ENCODE peak calls at places on chromosome 10, in nine cellular contexts. One of them, this sample, is unnamed. For H3K4me1, the result is how much of the 10 kb centered on the place peaks cover.

GRCh38 chr10:80474920-80475319 is 20.8 kb downstream of the TSPAN14 start:
- DNase-seq in astrocyte: no peak
- DNase-seq in colonic mucosa: no peak
- DNase-seq in heart right ventricle: no peak
- DNase-seq in stomach: no peak
- DNase-seq in spleen: no peak
- DNase-seq in HCT116: no peak
- DNase-seq in tibial nerve: no peak
- DNase-seq in upper lobe of left lung: no peak
- DNase-seq in this sample: no peak

GRCh38 chr10:116099031-116099430 is 174.0 kb downstream of the GFRA1 start:
- DNase-seq in astrocyte: no peak
- DNase-seq in colonic mucosa: no peak
- DNase-seq in heart right ventricle: no peak
- DNase-seq in stomach: no peak
- DNase-seq in spleen: no peak
- DNase-seq in HCT116: no peak
- DNase-seq in tibial nerve: no peak
- DNase-seq in upper lobe of left lung: no peak
- DNase-seq in this sample: no peak

GRCh38 chr10:114662651-114663217 is 4.7 kb upstream of the ABLIM1 start:
- DNase-seq in astrocyte: no peak
- DNase-seq in colonic mucosa: no peak
- DNase-seq in heart right ventricle: no peak
- DNase-seq in stomach: no peak
- DNase-seq in spleen: no peak
- DNase-seq in HCT116: no peak
- DNase-seq in tibial nerve: no peak
- DNase-seq in upper lobe of left lung: no peak
- DNase-seq in this sample: no peak

GRCh38 chr10:67603086-67603485 is 92.9 kb downstream of the CTNNA3 start:
- DNase-seq in astrocyte: no peak
- DNase-seq in colonic mucosa: no peak
- DNase-seq in heart right ventricle: no peak
- DNase-seq in stomach: no peak
- DNase-seq in spleen: no peak
- DNase-seq in HCT116: no peak
- DNase-seq in tibial nerve: no peak
- DNase-seq in upper lobe of left lung: no peak
- DNase-seq in this sample: no peak

GRCh38 chr10:120972259-120972658 is 121.1 kb downstream of the WDR11 start:
- DNase-seq in astrocyte: no peak
- DNase-seq in colonic mucosa: no peak
- DNase-seq in heart right ventricle: no peak
- DNase-seq in stomach: no peak
- DNase-seq in spleen: no peak
- DNase-seq in HCT116: no peak
- DNase-seq in tibial nerve: no peak
- DNase-seq in upper lobe of left lung: no peak
- DNase-seq in this sample: no peak

GRCh38 chr10:3639546-3639945 is 145.5 kb downstream of the KLF6 start:
- DNase-seq in astrocyte: no peak
- DNase-seq in colonic mucosa: no peak
- DNase-seq in heart right ventricle: no peak
- DNase-seq in stomach: no peak
- DNase-seq in spleen: no peak
- DNase-seq in HCT116: no peak
- DNase-seq in tibial nerve: no peak
- DNase-seq in upper lobe of left lung: no peak
- DNase-seq in this sample: no peak

GRCh38 chr10:127694580-127695193 is 42.3 kb upstream of the FOXI2 start:
- DNase-seq in astrocyte: no peak
- DNase-seq in colonic mucosa: peak
- DNase-seq in heart right ventricle: no peak
- DNase-seq in stomach: no peak
- DNase-seq in spleen: no peak
- DNase-seq in HCT116: peak
- DNase-seq in tibial nerve: no peak
- DNase-seq in upper lobe of left lung: peak
- DNase-seq in this sample: no peak

GRCh38 chr10:15335500-15335899 is 35.6 kb downstream of the FAM171A1 start:
- DNase-seq in astrocyte: no peak
- DNase-seq in colonic mucosa: no peak
- DNase-seq in heart right ventricle: no peak
- DNase-seq in stomach: no peak
- DNase-seq in spleen: no peak
- DNase-seq in HCT116: no peak
- DNase-seq in tibial nerve: no peak
- DNase-seq in upper lobe of left lung: no peak
- DNase-seq in this sample: no peak

GRCh38 chr10:53233759-53234158 is 461.2 kb upstream of the MBL2 start:
- DNase-seq in astrocyte: no peak
- DNase-seq in colonic mucosa: no peak
- DNase-seq in heart right ventricle: no peak
- DNase-seq in stomach: no peak
- DNase-seq in spleen: no peak
- DNase-seq in HCT116: no peak
- DNase-seq in tibial nerve: no peak
- DNase-seq in upper lobe of left lung: no peak
- DNase-seq in this sample: no peak

GRCh38 chr10:124744047-124744687 is at the start of gene FAM53B:
- DNase-seq in astrocyte: peak
- DNase-seq in colonic mucosa: peak
- DNase-seq in heart right ventricle: peak
- DNase-seq in stomach: peak
- DNase-seq in spleen: peak
- DNase-seq in HCT116: peak
- DNase-seq in tibial nerve: peak
- DNase-seq in upper lobe of left lung: peak
- DNase-seq in this sample: peak

GRCh38 chr10:44864042-44864436 is 47.1 kb upstream of the TMEM72 start:
- DNase-seq in astrocyte: no peak
- DNase-seq in colonic mucosa: peak
- DNase-seq in heart right ventricle: no peak
- DNase-seq in stomach: no peak
- DNase-seq in spleen: no peak
- DNase-seq in HCT116: no peak
- DNase-seq in tibial nerve: no peak
- DNase-seq in upper lobe of left lung: peak
- DNase-seq in this sample: peak

GRCh38 chr10:50272531-50272930 is 21.2 kb upstream of the ASAH2 start:
- DNase-seq in astrocyte: no peak
- DNase-seq in colonic mucosa: no peak
- DNase-seq in heart right ventricle: no peak
- DNase-seq in stomach: no peak
- DNase-seq in spleen: no peak
- DNase-seq in HCT116: no peak
- DNase-seq in tibial nerve: no peak
- DNase-seq in upper lobe of left lung: no peak
- DNase-seq in this sample: no peak

GRCh38 chr10:50275650-50276235 is 24.4 kb upstream of the ASAH2 start:
- DNase-seq in astrocyte: no peak
- DNase-seq in colonic mucosa: peak
- DNase-seq in heart right ventricle: peak
- DNase-seq in stomach: peak
- DNase-seq in spleen: peak
- DNase-seq in HCT116: no peak
- DNase-seq in tibial nerve: peak
- DNase-seq in upper lobe of left lung: no peak
- DNase-seq in this sample: peak

DNA sequence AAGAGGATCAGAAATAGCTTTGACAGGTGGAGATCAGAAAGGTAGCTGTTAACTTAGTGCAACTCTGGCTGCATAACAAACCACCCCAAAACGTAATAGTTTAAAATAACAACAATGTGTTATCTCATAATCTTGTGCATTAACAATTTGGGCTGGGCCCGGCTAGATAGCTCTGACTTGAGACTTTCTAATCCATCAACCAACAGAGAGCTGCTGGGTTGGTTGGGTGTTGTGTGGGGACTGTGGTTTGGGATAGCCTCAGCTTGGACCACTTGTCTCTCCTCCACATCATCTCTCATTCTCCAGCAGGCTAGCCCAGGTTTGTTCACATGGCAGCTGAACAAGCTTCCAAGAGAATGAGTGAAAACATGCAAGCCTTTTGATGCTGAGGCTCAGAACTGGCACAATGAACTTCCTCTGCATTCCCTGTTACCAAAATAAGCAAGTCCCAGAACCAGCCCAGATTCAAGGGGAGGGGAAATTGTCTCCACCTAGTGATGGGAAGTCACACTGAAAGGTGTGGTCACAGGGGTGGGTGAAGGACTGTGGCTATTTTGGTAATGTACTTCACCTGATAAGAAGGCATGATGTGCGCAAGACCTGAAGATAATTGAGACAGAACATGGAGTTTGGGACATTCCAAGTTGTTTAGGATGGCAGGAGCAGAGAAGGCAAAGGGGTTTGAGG is 20.4 kb upstream of the ASAH2 start:
- DNase-seq in astrocyte: no peak
- DNase-seq in colonic mucosa: no peak
- DNase-seq in heart right ventricle: no peak
- DNase-seq in stomach: no peak
- DNase-seq in spleen: no peak
- DNase-seq in HCT116: no peak
- DNase-seq in tibial nerve: no peak
- DNase-seq in upper lobe of left lung: no peak
- DNase-seq in this sample: no peak
- TF ChIP-seq CTCF in astrocyte: no peak
- TF ChIP-seq CTCF in colonic mucosa: no peak
- TF ChIP-seq CTCF in heart right ventricle: no peak
- TF ChIP-seq CTCF in stomach: no peak
- TF ChIP-seq CTCF in spleen: no peak
- TF ChIP-seq CTCF in HCT116: no peak
- TF ChIP-seq CTCF in tibial nerve: no peak
- TF ChIP-seq CTCF in upper lobe of left lung: no peak
- TF ChIP-seq CTCF in this sample: no peak

DNA sequence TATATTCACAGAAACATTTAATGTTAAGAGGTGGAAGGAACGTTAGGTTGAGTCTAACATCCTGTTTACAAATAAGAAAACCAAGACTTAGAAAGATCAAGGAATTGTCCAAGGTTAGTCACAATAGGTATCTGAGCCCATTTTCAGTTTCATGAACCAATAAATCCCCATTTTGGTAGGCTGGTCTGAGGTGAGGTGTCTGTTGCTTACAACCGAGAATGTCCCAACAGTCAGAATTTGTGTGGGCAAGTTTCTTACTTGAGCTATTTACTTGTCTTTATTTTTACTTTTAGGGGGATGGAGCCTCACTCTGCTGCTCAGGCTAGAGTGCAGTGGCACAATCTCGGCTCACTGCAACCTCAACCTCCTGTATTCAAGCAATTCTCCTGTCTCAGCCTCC is 23.6 kb downstream of the PANK1 start:
- DNase-seq in astrocyte: no peak
- DNase-seq in colonic mucosa: no peak
- DNase-seq in heart right ventricle: no peak
- DNase-seq in stomach: no peak
- DNase-seq in spleen: no peak
- DNase-seq in HCT116: no peak
- DNase-seq in tibial nerve: no peak
- DNase-seq in upper lobe of left lung: no peak
- DNase-seq in this sample: no peak
- H3K4me1 ChIP-seq in astrocyte: under half
- H3K4me1 ChIP-seq in colonic mucosa: under half
- H3K4me1 ChIP-seq in heart right ventricle: under half
- H3K4me1 ChIP-seq in stomach: under half
- H3K4me1 ChIP-seq in spleen: under half
- H3K4me1 ChIP-seq in HCT116: under half
- H3K4me1 ChIP-seq in tibial nerve: under half
- H3K4me1 ChIP-seq in upper lobe of left lung: under half
- H3K4me1 ChIP-seq in this sample: under half

GRCh38 chr10:132325969-132326889 is 5.8 kb upstream of the LRRC27 start:
- DNase-seq in astrocyte: no peak
- DNase-seq in colonic mucosa: no peak
- DNase-seq in heart right ventricle: no peak
- DNase-seq in stomach: no peak
- DNase-seq in spleen: no peak
- DNase-seq in HCT116: no peak
- DNase-seq in tibial nerve: no peak
- DNase-seq in upper lobe of left lung: no peak
- DNase-seq in this sample: no peak

GRCh38 chr10:132319853-132320669 is 11.9 kb upstream of the LRRC27 start:
- DNase-seq in astrocyte: peak
- DNase-seq in colonic mucosa: no peak
- DNase-seq in heart right ventricle: no peak
- DNase-seq in stomach: no peak
- DNase-seq in spleen: peak
- DNase-seq in HCT116: no peak
- DNase-seq in tibial nerve: no peak
- DNase-seq in upper lobe of left lung: no peak
- DNase-seq in this sample: no peak

GRCh38 chr10:132321726-132322125 is 10.3 kb upstream of the LRRC27 start:
- DNase-seq in astrocyte: no peak
- DNase-seq in colonic mucosa: no peak
- DNase-seq in heart right ventricle: no peak
- DNase-seq in stomach: no peak
- DNase-seq in spleen: peak
- DNase-seq in HCT116: no peak
- DNase-seq in tibial nerve: no peak
- DNase-seq in upper lobe of left lung: no peak
- DNase-seq in this sample: no peak

GRCh38 chr10:132320776-132321469 is 11.1 kb upstream of the LRRC27 start:
- DNase-seq in astrocyte: no peak
- DNase-seq in colonic mucosa: no peak
- DNase-seq in heart right ventricle: no peak
- DNase-seq in stomach: no peak
- DNase-seq in spleen: peak
- DNase-seq in HCT116: no peak
- DNase-seq in tibial nerve: no peak
- DNase-seq in upper lobe of left lung: no peak
- DNase-seq in this sample: no peak

GRCh38 chr10:132322621-132323048 is 9.4 kb upstream of the LRRC27 start:
- DNase-seq in astrocyte: no peak
- DNase-seq in colonic mucosa: no peak
- DNase-seq in heart right ventricle: no peak
- DNase-seq in stomach: no peak
- DNase-seq in spleen: no peak
- DNase-seq in HCT116: no peak
- DNase-seq in tibial nerve: no peak
- DNase-seq in upper lobe of left lung: no peak
- DNase-seq in this sample: no peak
- TF ChIP-seq CTCF in astrocyte: no peak
- TF ChIP-seq CTCF in colonic mucosa: no peak
- TF ChIP-seq CTCF in heart right ventricle: no peak
- TF ChIP-seq CTCF in stomach: no peak
- TF ChIP-seq CTCF in spleen: no peak
- TF ChIP-seq CTCF in HCT116: no peak
- TF ChIP-seq CTCF in tibial nerve: no peak
- TF ChIP-seq CTCF in upper lobe of left lung: peak
- TF ChIP-seq CTCF in this sample: no peak

DNA sequence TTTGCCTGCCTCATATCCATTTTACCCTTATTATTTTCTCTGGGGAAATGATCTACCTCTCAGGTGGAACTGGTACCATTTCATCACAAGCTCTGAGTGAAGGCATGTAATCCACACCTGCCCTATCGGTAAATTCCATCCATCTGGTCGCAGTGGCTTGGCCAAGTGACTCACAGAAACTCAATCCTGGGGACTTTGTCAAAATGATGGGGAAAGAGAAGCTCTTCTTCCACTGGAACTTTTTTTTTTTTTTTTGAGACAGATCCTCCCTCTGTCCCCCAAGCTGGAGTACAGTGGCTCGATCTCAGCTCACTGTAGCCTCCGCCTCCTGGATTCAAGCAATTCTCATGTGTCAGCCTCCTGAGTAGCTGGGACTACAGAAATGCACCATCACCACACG is 48.3 kb upstream of the ANKRD1 start:
- DNase-seq in astrocyte: no peak
- DNase-seq in colonic mucosa: no peak
- DNase-seq in heart right ventricle: no peak
- DNase-seq in stomach: no peak
- DNase-seq in spleen: no peak
- DNase-seq in HCT116: no peak
- DNase-seq in tibial nerve: no peak
- DNase-seq in upper lobe of left lung: no peak
- DNase-seq in this sample: no peak
- H3K4me1 ChIP-seq in astrocyte: under half
- H3K4me1 ChIP-seq in colonic mucosa: under half
- H3K4me1 ChIP-seq in heart right ventricle: under half
- H3K4me1 ChIP-seq in stomach: under half
- H3K4me1 ChIP-seq in spleen: under half
- H3K4me1 ChIP-seq in HCT116: under half
- H3K4me1 ChIP-seq in tibial nerve: under half
- H3K4me1 ChIP-seq in upper lobe of left lung: under half
- H3K4me1 ChIP-seq in this sample: under half

This sample was measured in mucosa of descending colon.